ENCODE peak calls at places on chromosome 12, in four cellular contexts. T, H, C and X are unnamed samples.

GRCh38 chr12:96120359-96121100 is 73.6 kb upstream of the ELK3 start:
- DNase-seq in C (peak; percentile 19), H (peak; percentile 15), T (no peak), X (no peak)

GRCh38 chr12:62673027-62673815 is 206.6 kb downstream of the MON2 start:
- DNase-seq in H (no peak), C (no peak), T (no peak), X (no peak)

GRCh38 chr12:56994231-56994746 is 12.1 kb downstream of the ZBTB39 start:
- DNase-seq in T (no peak), H (no peak), C (no peak), X (no peak)

GRCh38 chr12:93322784-93323183 is 54.9 kb upstream of the NUDT4 start:
- DNase-seq in C (no peak), H (no peak), T (peak; percentile 68), X (no peak)

GRCh38 chr12:53232641-53233538 is 881 bp upstream of the RARG start:
- DNase-seq in C (no peak), H (no peak), T (no peak), X (peak; percentile 47)

GRCh38 chr12:1047898-1048660 is 57.1 kb downstream of the ERC1 start:
- DNase-seq in C (no peak), T (no peak), H (no peak), X (no peak)

GRCh38 chr12:120687570-120688289 is 781 bp downstream of the MLEC start:
- DNase-seq in H (no peak), T (no peak), C (peak; percentile 61), X (no peak)

GRCh38 chr12:22275847-22276246 is 58.7 kb downstream of the ST8SIA1 start:
- DNase-seq in C (no peak), H (no peak), T (peak; percentile 99), X (peak; percentile 13)

GRCh38 chr12:128905003-128905544 is 51.8 kb downstream of the GLT1D1 start:
- DNase-seq in T (no peak), C (no peak), H (no peak), X (no peak)

GRCh38 chr12:18250313-18250916 is 10.9 kb upstream of the PIK3C2G start:
- DNase-seq in T (peak; percentile 76), C (peak; percentile 43), H (no peak), X (peak; percentile 18)

GRCh38 chr12:46702581-46703344 is 123.0 kb downstream of the SLC38A4 start:
- DNase-seq in T (peak; percentile 38), C (no peak), H (no peak), X (no peak)

GRCh38 chr12:27555316-27555715 is 31.3 kb downstream of the PPFIBP1 start:
- DNase-seq in C (no peak), H (no peak), T (no peak), X (no peak)

GRCh38 chr12:105369014-105369413 is 38.5 kb downstream of the C12orf75 start:
- DNase-seq in H (no peak), T (peak; percentile 84), C (no peak), X (no peak)

GRCh38 chr12:64549108-64549507 is 61.2 kb upstream of the RASSF3 start:
- DNase-seq in H (no peak), T (no peak), C (no peak), X (no peak)

GRCh38 chr12:131621701-131622421 is 89.0 kb upstream of the SFSWAP start:
- DNase-seq in C (peak; percentile 28), T (no peak), H (no peak), X (no peak)

GRCh38 chr12:52084491-52085231 is 5.2 kb downstream of the SMIM41 start:
- DNase-seq in C (no peak), H (no peak), T (no peak), X (no peak)

GRCh38 chr12:107134558-107134957 is 41.2 kb upstream of the CRY1 start:
- DNase-seq in T (no peak), C (peak; percentile 58), H (no peak), X (peak; percentile 71)
- TF ChIP-seq CTCF in T (no peak), C (peak; percentile 67), H (peak; percentile 34), X (no peak)

GRCh38 chr12:77995436-77996167 is 164.9 kb downstream of the NAV3 start:
- DNase-seq in T (peak; percentile 90), H (peak; percentile 32), C (no peak), X (no peak)
- TF ChIP-seq ELK1 in T (no peak), H (no peak), C (no peak), X (no peak)

DNA sequence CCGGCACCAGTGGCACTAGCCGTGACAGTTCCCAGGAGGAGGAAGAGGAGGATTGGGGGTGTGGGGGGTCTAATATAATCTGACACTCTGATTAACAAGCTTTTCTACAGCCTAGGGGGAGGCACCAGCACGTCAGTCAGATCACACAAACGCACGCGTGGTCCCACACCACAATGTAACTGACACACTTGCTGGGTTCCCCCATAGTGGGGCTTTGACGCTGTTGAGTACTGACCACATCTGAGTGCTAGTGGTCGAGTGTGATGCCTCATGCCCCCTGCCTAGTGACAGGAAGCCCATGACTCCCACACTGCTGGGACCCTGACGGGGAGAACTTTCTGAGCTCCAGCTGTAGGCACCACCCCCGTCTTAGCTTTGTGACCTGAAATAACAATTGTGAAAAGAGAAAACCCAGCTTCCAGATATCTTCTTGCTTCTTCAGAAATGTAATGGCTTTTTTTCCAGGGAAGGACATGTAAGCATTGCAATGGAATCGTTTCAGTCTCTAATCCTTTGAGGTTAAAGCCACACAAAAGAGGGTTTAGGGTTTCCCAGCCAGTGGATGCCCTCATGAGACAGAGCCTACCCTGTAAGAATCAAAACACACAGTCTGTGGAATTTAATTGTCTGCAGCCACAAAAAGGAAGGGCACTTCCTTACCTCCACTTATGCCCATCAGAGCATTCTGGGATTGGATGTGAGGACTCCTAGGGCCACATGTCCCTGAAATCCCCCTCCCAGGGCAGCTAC is 183.9 kb downstream of the PIWIL1 start:
- DNase-seq in C (no peak), H (no peak), T (no peak), X (no peak)
- TF ChIP-seq RFX5 in C (no peak), H (no peak), T (no peak), X (no peak)

GRCh38 chr12:2332266-2332665 is 279.5 kb downstream of the CACNA1C start:
- DNase-seq in H (no peak), C (no peak), T (peak; percentile 76), X (no peak)

GRCh38 chr12:2334291-2335088 is 281.7 kb downstream of the CACNA1C start:
- DNase-seq in H (no peak), C (peak; percentile 24), T (no peak), X (no peak)

GRCh38 chr12:2335109-2335508 is 282.3 kb downstream of the CACNA1C start:
- DNase-seq in T (no peak), H (no peak), C (no peak), X (no peak)

GRCh38 chr12:2333516-2333915 is 280.7 kb downstream of the CACNA1C start:
- DNase-seq in T (no peak), H (no peak), C (no peak), X (no peak)

GRCh38 chr12:2332947-2333346 is 280.2 kb downstream of the CACNA1C start:
- DNase-seq in C (no peak), H (no peak), T (peak; percentile 61), X (peak; percentile 13)
- TF ChIP-seq CTCF in C (no peak), H (no peak), T (no peak), X (no peak)

DNA sequence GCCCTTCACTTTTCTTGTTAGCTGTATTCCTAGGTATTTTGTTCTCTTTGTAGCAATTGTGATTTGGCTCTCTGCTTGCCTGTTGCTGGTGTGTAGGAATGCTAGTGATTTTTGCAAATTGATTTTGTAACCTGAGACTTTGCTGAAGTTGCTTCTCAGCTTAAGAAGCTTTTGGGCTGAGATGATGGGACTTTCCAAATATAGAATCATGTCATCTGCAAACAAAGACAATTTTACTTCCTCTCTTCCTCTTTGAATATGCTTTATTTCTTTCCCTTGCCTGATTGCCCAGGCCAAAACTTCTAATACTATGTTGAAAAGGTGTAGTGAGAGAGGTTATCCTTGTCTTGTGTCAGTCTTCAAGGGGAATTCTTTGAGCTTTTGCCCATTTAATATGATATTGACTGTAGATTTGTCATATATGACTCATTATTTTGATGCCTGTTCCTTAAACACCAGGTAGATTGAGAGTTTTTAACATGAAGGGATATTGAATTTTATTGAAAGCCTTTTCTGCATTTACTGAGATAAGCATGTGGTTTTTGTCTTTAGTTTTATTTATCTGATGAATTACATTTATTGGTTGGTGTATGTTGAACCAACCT is 26.7 kb downstream of the CLECL1 start:
- DNase-seq in T (peak; percentile 20), H (no peak), C (no peak), X (no peak)
- TF ChIP-seq ELK1 in T (no peak), H (no peak), C (no peak), X (no peak)